ENCODE peak calls at places on chromosomes 12 and 14, in six cellular contexts. J, S, X, W, G and T are unnamed samples.

GRCh38 chr14:100871234-100872186 is 32.0 kb downstream of the RTL1 start:
- DNase-seq in J (peak; percentile 6), S (peak; percentile 34), X (peak; percentile 35), W (no peak), G (peak; percentile 9), T (no peak)

GRCh38 chr12:13211859-13212664 is 15.5 kb downstream of the EMP1 start:
- DNase-seq in J (no peak), S (no peak), X (no peak), W (peak; percentile 38), G (peak; percentile 69), T (peak; percentile 20)

GRCh38 chr14:90943367-90943766 is 117.1 kb downstream of the RPS6KA5 start:
- DNase-seq in J (no peak), S (no peak), X (no peak), W (no peak), G (no peak), T (no peak)

GRCh38 chr12:21607701-21608100 is 3.1 kb upstream of the GYS2 start:
- DNase-seq in J (no peak), S (no peak), X (no peak), W (no peak), G (no peak), T (no peak)

GRCh38 chr12:131253376-131254026 is 299.8 kb downstream of the ADGRD1 start:
- DNase-seq in J (no peak), S (no peak), X (no peak), W (no peak), G (no peak), T (no peak)

GRCh38 chr14:58367296-58367695 is 28.4 kb upstream of the TOMM20L start:
- DNase-seq in J (no peak), S (no peak), X (no peak), W (peak; percentile 29), G (peak; percentile 58), T (no peak)

GRCh38 chr12:87793134-87793533 is 236.1 kb downstream of the C12orf50 start:
- DNase-seq in J (no peak), S (no peak), X (no peak), W (no peak), G (no peak), T (no peak)

GRCh38 chr14:32494566-32495434 is 165.7 kb downstream of the AKAP6 start:
- DNase-seq in J (no peak), S (peak; percentile 59), X (no peak), W (peak; percentile 35), G (peak; percentile 30), T (no peak)

GRCh38 chr12:14970467-14970866 is 2.4 kb upstream of the PDE6H start:
- DNase-seq in J (no peak), S (no peak), X (no peak), W (no peak), G (no peak), T (no peak)

GRCh38 chr12:27974735-27975221 is 2.2 kb upstream of the PTHLH start:
- DNase-seq in J (no peak), S (peak; percentile 49), X (no peak), W (no peak), G (peak; percentile 39), T (no peak)

GRCh38 chr14:103104654-103105511 is 10.4 kb downstream of the EXOC3L4 start:
- DNase-seq in J (peak; percentile 73), S (peak; percentile 86), X (peak; percentile 89), W (peak; percentile 67), G (peak; percentile 88), T (peak; percentile 75)

GRCh38 chr12:32983968-32984367 is 87.4 kb upstream of the PKP2 start:
- DNase-seq in J (no peak), S (no peak), X (no peak), W (no peak), G (no peak), T (no peak)

GRCh38 chr14:51014086-51014485 is 69.8 kb upstream of the PYGL start:
- DNase-seq in J (no peak), S (no peak), X (no peak), W (peak; percentile 36), G (peak; percentile 66), T (no peak)

GRCh38 chr14:92792885-92793284 is 1.2 kb upstream of the GOLGA5 start:
- DNase-seq in J (no peak), S (no peak), X (no peak), W (no peak), G (no peak), T (no peak)

GRCh38 chr12:15646586-15646985 is 142.6 kb downstream of the EPS8 start:
- DNase-seq in J (no peak), S (no peak), X (no peak), W (no peak), G (no peak), T (no peak)

GRCh38 chr12:51070004-51070403 is 13.4 kb downstream of the CSRNP2 start:
- DNase-seq in J (no peak), S (peak; percentile 50), X (no peak), W (no peak), G (no peak), T (no peak)

GRCh38 chr12:51075390-51075789 is 8.0 kb downstream of the CSRNP2 start:
- DNase-seq in J (no peak), S (no peak), X (no peak), W (no peak), G (no peak), T (no peak)

GRCh38 chr12:51067771-51068170 is 15.6 kb downstream of the CSRNP2 start:
- DNase-seq in J (no peak), S (no peak), X (no peak), W (no peak), G (no peak), T (no peak)

GRCh38 chr12:51067229-51067628 is 16.2 kb downstream of the CSRNP2 start:
- DNase-seq in J (no peak), S (no peak), X (no peak), W (no peak), G (no peak), T (no peak)

GRCh38 chr12:51071663-51072062 is 11.7 kb downstream of the CSRNP2 start:
- DNase-seq in J (no peak), S (no peak), X (no peak), W (no peak), G (no peak), T (no peak)
- H3K9me3 ChIP-seq in J (no peaks in the 10 kb centered on the region), S (no peaks in the 10 kb centered on the region), X (no peaks in the 10 kb centered on the region), W (no peaks in the 10 kb centered on the region), G (no peaks in the 10 kb centered on the region), T (no peaks in the 10 kb centered on the region)

DNA sequence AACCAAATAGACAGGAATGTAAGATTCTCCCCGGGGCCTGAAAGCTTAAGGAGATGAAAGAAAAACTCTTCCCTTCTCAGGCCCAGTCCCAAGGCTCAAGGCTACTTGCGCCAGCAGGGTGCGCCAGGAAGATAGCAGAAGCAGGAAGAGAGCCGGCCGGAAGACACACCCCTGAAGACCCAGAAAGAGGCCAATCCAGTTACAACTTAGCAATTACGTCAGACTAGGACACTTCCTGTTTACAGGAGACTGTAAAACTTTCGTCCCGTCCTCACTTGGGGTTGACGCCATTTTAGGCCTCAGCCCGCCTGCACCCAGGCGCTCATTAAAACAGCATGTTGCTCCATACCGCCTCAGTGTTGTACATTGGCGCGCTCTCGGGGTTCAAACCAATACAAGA is 9.4 kb downstream of the COX16 start:
- DNase-seq in J (no peak), S (no peak), X (no peak), W (no peak), G (no peak), T (no peak)
- H3K9me3 ChIP-seq in J (peaks cover 9% of the 10 kb centered on the region), S (no peaks in the 10 kb centered on the region), X (peaks cover 5% of the 10 kb centered on the region), W (no peaks in the 10 kb centered on the region), G (no peaks in the 10 kb centered on the region), T (no peaks in the 10 kb centered on the region)

GRCh38 chr12:132537049-132537448 is 47.1 kb downstream of the FBRSL1 start:
- DNase-seq in J (no peak), S (no peak), X (no peak), W (no peak), G (no peak), T (no peak)
- H3K9me3 ChIP-seq in J (no peaks in the 10 kb centered on the region), S (no peaks in the 10 kb centered on the region), X (no peaks in the 10 kb centered on the region), W (no peaks in the 10 kb centered on the region), G (no peaks in the 10 kb centered on the region), T (no peaks in the 10 kb centered on the region)

DNA sequence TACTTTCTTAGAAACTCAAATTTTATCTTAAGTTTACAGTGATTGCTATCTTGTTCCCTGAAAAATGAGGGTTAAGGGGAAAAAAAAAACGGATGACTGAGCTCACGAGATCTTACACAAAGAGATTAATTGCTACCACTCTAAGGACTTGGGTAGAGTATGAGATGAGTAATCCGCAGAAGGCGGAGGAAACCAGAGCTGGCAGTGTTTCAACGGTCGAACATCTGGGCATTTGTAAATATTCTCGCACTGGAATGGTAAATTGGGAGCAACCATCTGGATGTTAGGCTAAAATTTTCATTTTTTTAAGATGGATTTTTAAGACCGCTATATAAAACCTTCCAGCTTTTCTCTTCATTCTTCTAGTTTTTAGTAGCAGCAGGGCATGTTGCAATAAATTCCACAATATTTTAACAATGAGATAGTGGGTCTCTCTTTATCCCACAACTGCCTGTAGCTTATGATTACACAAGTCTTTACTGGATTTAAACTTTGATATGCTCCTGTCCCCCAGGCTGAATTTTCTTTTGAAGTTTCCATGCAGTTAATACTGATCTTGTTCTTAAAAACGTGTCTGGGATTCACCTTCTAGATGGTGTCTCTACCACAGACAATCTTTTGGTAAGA is 1324.1 kb downstream of the AACS start:
- DNase-seq in J (no peak), S (no peak), X (no peak), W (no peak), G (no peak), T (no peak)
- H3K9me3 ChIP-seq in J (no peaks in the 10 kb centered on the region), S (no peaks in the 10 kb centered on the region), X (no peaks in the 10 kb centered on the region), W (no peaks in the 10 kb centered on the region), G (no peaks in the 10 kb centered on the region), T (no peaks in the 10 kb centered on the region)

GRCh38 chr14:20144820-20145219 is 6.2 kb downstream of the OR4N5 start:
- DNase-seq in J (no peak), S (no peak), X (no peak), W (no peak), G (no peak), T (no peak)

GRCh38 chr14:20138520-20138919 is at the start of gene OR4N5:
- DNase-seq in J (no peak), S (no peak), X (no peak), W (no peak), G (no peak), T (no peak)

DNA sequence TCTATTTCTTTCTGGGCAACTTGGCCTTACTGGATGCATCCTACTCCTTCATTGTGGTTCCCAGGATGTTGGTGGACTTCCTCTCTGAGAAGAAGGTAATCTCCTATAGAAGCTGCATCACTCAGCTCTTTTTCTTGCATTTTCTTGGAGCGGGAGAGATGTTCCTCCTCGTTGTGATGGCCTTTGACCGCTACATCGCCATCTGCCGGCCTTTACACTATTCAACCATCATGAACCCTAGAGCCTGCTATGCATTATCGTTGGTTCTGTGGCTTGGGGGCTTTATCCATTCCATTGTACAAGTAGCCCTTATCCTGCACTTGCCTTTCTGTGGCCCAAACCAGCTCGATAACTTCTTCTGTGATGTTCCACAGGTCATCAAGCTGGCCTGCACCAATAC is 5.3 kb downstream of the OR4N5 start:
- DNase-seq in J (no peak), S (no peak), X (no peak), W (no peak), G (no peak), T (no peak)
- H3K9me3 ChIP-seq in J (peaks cover 15% of the 10 kb centered on the region), S (no peaks in the 10 kb centered on the region), X (no peaks in the 10 kb centered on the region), W (no peaks in the 10 kb centered on the region), G (no peaks in the 10 kb centered on the region), T (no peaks in the 10 kb centered on the region)

GRCh38 chr14:19838433-19838832 is 34.9 kb downstream of the OR4N2 start:
- DNase-seq in J (no peak), S (no peak), X (no peak), W (no peak), G (no peak), T (no peak)
- H3K9me3 ChIP-seq in J (peaks cover 61% of the 10 kb centered on the region), S (peaks cover 18% of the 10 kb centered on the region), X (no peaks in the 10 kb centered on the region), W (no peaks in the 10 kb centered on the region), G (no peaks in the 10 kb centered on the region), T (no peaks in the 10 kb centered on the region)